ENCODE peak calls at places on chromosome 10, in ten cellular contexts. W is CD8-positive, alpha-beta T cell; N is H1; L is psoas muscle; F is AG09319; U is dorsolateral prefrontal cortex; C is endothelial cell; V is AG04449; R is cardiac fibroblast; E is stomach. H is an unnamed sample.

GRCh38 chr10:51074238-51075028 is at the start of gene PRKG1:
- DNase-seq in L (peak), C (peak), R (peak), U (peak), E (peak), V (no peak), W (no peak), N (peak), F (peak), H (no peak)

GRCh38 chr10:17077251-17077904 is 52.2 kb downstream of the CUBN start:
- DNase-seq in V (no peak), E (no peak), U (no peak), F (peak), N (no peak), W (no peak), R (no peak), C (no peak), L (no peak), H (no peak)

GRCh38 chr10:97196213-97197029 is 10.7 kb upstream of the SLIT1 start:
- DNase-seq in W (peak), L (peak), U (no peak), F (no peak), C (peak), N (peak), E (peak), V (no peak), R (peak), H (peak)

GRCh38 chr10:43926875-43927406 is 278.3 kb upstream of the ZNF32 start:
- DNase-seq in L (no peak), N (no peak), R (no peak), F (no peak), E (no peak), V (no peak), W (no peak), U (no peak), C (no peak), H (no peak)

GRCh38 chr10:100985336-100985735 is 2.0 kb downstream of the MRPL43 start:
- DNase-seq in U (no peak), V (no peak), N (no peak), R (no peak), F (no peak), C (no peak), E (no peak), W (no peak), L (peak), H (no peak)

GRCh38 chr10:10872035-10872673 is 145.5 kb upstream of the CELF2 start:
- DNase-seq in F (peak), E (no peak), U (no peak), N (no peak), R (peak), W (no peak), C (peak), L (no peak), V (peak), H (no peak)

GRCh38 chr10:69742928-69743602 is 58.6 kb upstream of the COL13A1 start:
- DNase-seq in W (no peak), R (peak), L (peak), C (peak), U (no peak), F (no peak), V (no peak), N (peak), E (no peak), H (no peak)

GRCh38 chr10:102718220-102718619 is 3.8 kb downstream of the SFXN2 start:
- DNase-seq in W (no peak), V (no peak), R (peak), F (no peak), E (no peak), L (peak), C (no peak), U (no peak), N (no peak), H (no peak)

GRCh38 chr10:88297103-88297502 is 286.0 kb downstream of the RNLS start:
- DNase-seq in F (no peak), C (no peak), U (no peak), L (no peak), E (no peak), V (no peak), W (no peak), N (no peak), R (peak), H (no peak)

GRCh38 chr10:58299580-58299979 is 30.6 kb downstream of the CISD1 start:
- DNase-seq in U (no peak), V (no peak), R (peak), L (no peak), C (peak), E (peak), N (peak), W (peak), F (no peak), H (peak)
- TF ChIP-seq CTCF in U (peak), V (peak), R (peak), L (peak), C (peak), E (peak), N (peak), W (peak), F (peak), H (peak)

GRCh38 chr10:74424565-74424964 is 273.5 kb downstream of the ADK start:
- DNase-seq in C (no peak), L (no peak), U (no peak), R (no peak), W (no peak), V (no peak), N (no peak), E (no peak), F (no peak), H (no peak)

GRCh38 chr10:74415440-74415839 is 264.4 kb downstream of the ADK start:
- DNase-seq in V (no peak), F (no peak), E (no peak), R (no peak), N (no peak), C (no peak), L (no peak), U (no peak), W (no peak), H (no peak)

GRCh38 chr10:74417397-74417796 is 266.4 kb downstream of the ADK start:
- DNase-seq in W (no peak), N (no peak), F (no peak), L (no peak), U (no peak), C (no peak), V (no peak), R (no peak), E (no peak), H (no peak)

GRCh38 chr10:74418285-74418872 is 267.4 kb downstream of the ADK start:
- DNase-seq in L (no peak), F (no peak), V (no peak), U (no peak), N (no peak), C (no peak), R (no peak), W (no peak), E (peak), H (no peak)

GRCh38 chr10:74419491-74420466 is 268.8 kb downstream of the ADK start:
- DNase-seq in N (no peak), F (no peak), E (no peak), V (no peak), C (peak), L (no peak), U (no peak), W (peak), R (peak), H (peak)
- TF ChIP-seq CTCF in N (no peak), F (peak), E (peak), V (peak), C (peak), L (peak), U (peak), W (peak), R (peak), H (peak)

GRCh38 chr10:121796342-121796741 is 131.5 kb downstream of the ATE1 start:
- DNase-seq in U (no peak), C (no peak), L (no peak), N (no peak), F (no peak), V (no peak), E (no peak), R (no peak), W (no peak), H (no peak)
- TF ChIP-seq CTCF in U (no peak), C (no peak), L (no peak), N (no peak), F (no peak), V (no peak), E (no peak), R (no peak), W (no peak), H (no peak)

GRCh38 chr10:79133386-79133785 is 64.6 kb downstream of the ZMIZ1 start:
- DNase-seq in N (no peak), F (no peak), U (no peak), E (no peak), L (no peak), V (no peak), R (no peak), W (no peak), C (no peak), H (no peak)

GRCh38 chr10:79130846-79131245 is 62.1 kb downstream of the ZMIZ1 start:
- DNase-seq in L (no peak), R (no peak), W (no peak), V (no peak), F (no peak), U (no peak), N (no peak), E (no peak), C (no peak), H (no peak)

GRCh38 chr10:79132681-79133381 is 64.1 kb downstream of the ZMIZ1 start:
- DNase-seq in N (no peak), E (no peak), L (peak), C (no peak), F (no peak), U (no peak), W (no peak), R (no peak), V (no peak), H (no peak)

GRCh38 chr10:79130255-79130654 is 61.5 kb downstream of the ZMIZ1 start:
- DNase-seq in E (no peak), N (no peak), L (no peak), F (no peak), W (no peak), C (no peak), U (no peak), V (no peak), R (no peak), H (no peak)

GRCh38 chr10:79131730-79132644 is 63.2 kb downstream of the ZMIZ1 start:
- DNase-seq in N (no peak), V (no peak), F (no peak), U (no peak), W (no peak), R (no peak), L (no peak), C (no peak), E (no peak), H (no peak)
- TF ChIP-seq CTCF in N (no peak), V (no peak), F (no peak), U (no peak), W (no peak), R (no peak), L (no peak), C (no peak), E (no peak), H (no peak)

GRCh38 chr10:15223174-15223573 is 54.7 kb upstream of the NMT2 start:
- DNase-seq in U (no peak), L (no peak), R (peak), W (no peak), E (no peak), C (no peak), F (peak), V (peak), N (no peak), H (no peak)

GRCh38 chr10:15222511-15222910 is 54.0 kb upstream of the NMT2 start:
- DNase-seq in C (no peak), U (peak), V (no peak), L (no peak), W (no peak), F (no peak), E (no peak), N (no peak), R (peak), H (no peak)

GRCh38 chr10:15216700-15217099 is 48.2 kb upstream of the NMT2 start:
- DNase-seq in N (no peak), C (no peak), E (no peak), V (no peak), R (no peak), U (no peak), W (no peak), L (no peak), F (no peak), H (no peak)

GRCh38 chr10:15224948-15225347 is 56.5 kb upstream of the NMT2 start:
- DNase-seq in L (no peak), U (no peak), C (no peak), W (no peak), F (no peak), V (no peak), R (no peak), E (no peak), N (no peak), H (no peak)

DNA sequence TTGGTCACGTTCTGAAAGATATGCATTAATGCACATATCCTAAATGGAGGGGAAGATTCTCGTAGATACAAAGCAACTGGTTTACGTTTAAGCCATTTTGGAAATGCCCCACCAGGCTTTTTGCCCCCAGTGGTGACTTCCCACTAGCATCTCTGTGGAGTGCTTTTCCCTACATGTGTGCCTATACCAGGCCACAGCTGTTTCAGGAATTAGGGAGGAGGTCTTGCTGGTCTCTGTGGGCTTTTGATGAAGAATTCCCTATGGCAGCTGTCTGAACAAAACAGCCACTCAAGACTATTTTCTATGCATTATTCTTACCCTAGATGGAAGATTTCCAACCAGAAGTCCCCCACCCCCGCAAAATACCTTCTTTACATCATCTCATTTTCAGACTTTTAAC is 51.9 kb upstream of the NMT2 start:
- DNase-seq in W (no peak), L (no peak), F (no peak), U (no peak), E (no peak), N (no peak), V (no peak), R (no peak), C (no peak), H (no peak)
- TF ChIP-seq CTCF in W (no peak), L (no peak), F (no peak), U (no peak), E (no peak), N (no peak), V (no peak), R (no peak), C (no peak), H (no peak)

GRCh38 chr10:2978111-2978510 is 89.2 kb upstream of the PFKP start:
- DNase-seq in W (no peak), N (no peak), F (peak), R (peak), C (peak), U (no peak), E (no peak), V (no peak), L (no peak), H (peak)
- TF ChIP-seq CTCF in W (peak), N (peak), F (peak), R (peak), C (no peak), U (peak), E (peak), V (peak), L (peak), H (no peak)

GRCh38 chr10:132789659-132790148 is 3.8 kb upstream of the NKX6-2 start:
- DNase-seq in R (no peak), W (no peak), E (no peak), U (no peak), C (no peak), L (no peak), F (no peak), V (no peak), N (no peak), H (no peak)

GRCh38 chr10:132786529-132787252 is 744 bp upstream of the NKX6-2 start:
- DNase-seq in R (no peak), N (no peak), U (no peak), V (no peak), C (no peak), W (no peak), F (no peak), L (no peak), E (no peak), H (peak)

GRCh38 chr10:132788831-132789219 is 2.9 kb upstream of the NKX6-2 start:
- DNase-seq in W (no peak), V (no peak), C (no peak), R (no peak), L (peak), E (no peak), N (no peak), U (no peak), F (no peak), H (no peak)

GRCh38 chr10:132787253-132788179 is 1.6 kb upstream of the NKX6-2 start:
- DNase-seq in L (no peak), N (peak), W (no peak), F (no peak), V (no peak), E (no peak), R (no peak), C (peak), U (no peak), H (peak)

DNA sequence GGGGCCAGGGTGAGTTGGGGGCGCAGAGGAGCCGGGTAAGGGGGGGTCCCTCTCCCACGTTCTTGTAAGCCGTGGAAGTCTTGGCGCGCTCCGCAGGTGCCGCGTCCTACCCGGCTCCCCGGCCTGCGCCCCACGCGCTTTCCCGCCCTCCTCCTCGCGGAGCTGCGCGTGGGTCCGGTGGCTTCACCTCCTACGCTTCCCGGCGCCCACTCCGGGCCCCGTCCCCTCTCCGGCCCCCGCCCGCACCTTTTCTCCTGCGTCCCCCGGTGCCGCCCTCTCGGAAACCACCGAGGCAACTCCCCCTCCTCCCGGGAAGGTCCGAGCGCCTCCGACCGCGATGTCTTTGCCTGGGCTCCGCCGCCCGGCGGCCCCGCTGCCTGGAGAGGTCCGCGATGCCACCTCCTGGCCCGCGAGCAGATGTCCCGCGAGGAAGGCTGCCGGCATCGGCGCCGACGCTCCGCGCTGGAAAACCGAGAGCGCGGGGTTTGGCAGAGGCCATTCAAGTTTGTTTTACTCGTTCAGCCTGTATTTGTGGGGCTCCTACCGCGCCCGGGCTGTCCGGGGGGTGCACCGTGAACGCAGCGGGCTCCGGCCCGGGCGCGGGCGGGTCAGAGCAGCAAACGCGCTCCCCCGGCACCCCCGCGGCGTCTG is 2.4 kb upstream of the NKX6-2 start:
- DNase-seq in N (no peak), W (no peak), L (no peak), R (peak), C (peak), V (no peak), E (peak), F (no peak), U (no peak), H (peak)
- TF ChIP-seq CTCF in N (peak), W (no peak), L (no peak), R (peak), C (no peak), V (peak), E (peak), F (no peak), U (peak), H (no peak)

DNA sequence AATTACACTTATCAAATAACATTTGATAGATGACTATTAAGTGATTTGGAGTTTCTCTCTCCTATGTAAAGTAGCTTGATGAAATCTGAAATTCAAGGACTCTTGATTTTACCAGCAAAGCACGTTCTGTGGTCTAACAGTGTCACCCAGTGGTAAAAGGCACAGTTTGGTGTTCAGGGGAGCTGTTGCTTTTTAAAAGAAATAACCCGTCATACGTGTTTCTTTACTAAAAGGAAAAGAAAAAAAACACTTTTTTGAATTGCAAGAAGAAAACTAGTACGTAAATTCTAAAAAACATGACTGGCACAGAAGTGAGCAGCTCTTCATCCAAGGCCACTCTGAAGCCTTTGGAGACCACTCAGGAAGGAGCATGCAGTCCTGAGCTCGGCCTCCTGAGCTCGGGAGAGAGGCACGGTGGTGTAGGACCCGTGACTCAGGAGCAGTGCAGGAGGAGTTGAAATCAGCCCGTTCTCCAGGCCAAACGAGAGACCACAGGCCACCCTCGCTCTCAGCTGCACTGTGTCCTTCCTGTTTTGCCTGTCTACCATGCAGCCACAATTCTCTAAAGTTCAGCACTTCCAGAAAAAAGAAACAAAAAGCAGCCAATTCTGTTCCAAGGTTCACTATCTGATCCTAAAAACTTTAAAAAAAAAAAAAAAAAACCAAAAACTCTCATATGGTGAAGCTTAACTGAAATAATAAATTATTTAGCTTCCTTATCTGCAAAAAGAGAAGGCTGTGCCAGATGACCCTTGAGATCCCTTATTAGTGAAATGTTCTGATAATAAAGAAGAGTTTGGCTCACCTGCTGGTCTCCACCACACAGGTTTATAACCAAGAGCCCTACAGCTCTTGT is 212.6 kb upstream of the FRMD4A start:
- DNase-seq in U (no peak), E (no peak), C (no peak), W (no peak), R (peak), L (no peak), F (no peak), N (no peak), V (no peak), H (no peak)
- TF ChIP-seq CTCF in U (peak), E (peak), C (no peak), W (peak), R (peak), L (peak), F (no peak), N (peak), V (no peak), H (peak)

GRCh38 chr10:15714847-15715246 is 4.9 kb downstream of the ITGA8 start:
- DNase-seq in U (no peak), V (no peak), W (no peak), R (no peak), L (no peak), E (no peak), F (no peak), N (no peak), C (no peak), H (no peak)

GRCh38 chr10:15718495-15719061 is 1.1 kb downstream of the ITGA8 start:
- DNase-seq in U (no peak), V (no peak), C (peak), N (peak), L (no peak), R (no peak), F (no peak), W (no peak), E (no peak), H (no peak)

GRCh38 chr10:15719062-15719898 is 442 bp downstream of the ITGA8 start:
- DNase-seq in N (peak), C (peak), L (no peak), E (no peak), W (no peak), V (no peak), U (no peak), F (no peak), R (no peak), H (peak)

GRCh38 chr10:15712903-15713302 is 6.8 kb downstream of the ITGA8 start:
- DNase-seq in R (peak), V (peak), N (no peak), U (no peak), L (no peak), W (no peak), E (no peak), F (no peak), C (no peak), H (no peak)

GRCh38 chr10:15715619-15716227 is 4.0 kb downstream of the ITGA8 start:
- DNase-seq in W (no peak), C (peak), R (peak), F (no peak), L (no peak), U (no peak), E (no peak), V (no peak), N (no peak), H (no peak)
- TF ChIP-seq CTCF in W (no peak), C (peak), R (peak), F (peak), L (peak), U (peak), E (no peak), V (peak), N (peak), H (no peak)

H was measured in GM20000.